ENCODE peak calls at places on chromosomes 4 and X, in ten cellular contexts. E is natural killer cell; S is mesenchymal stem cell; F is stimulated activated CD8-positive, alpha-beta memory T cell treated with anti-CD3 and anti-CD28 coated beads, Interleukin-4, amount 100 ng/mL, for 1 hour; V is T-helper 9 cell; R is mucosa of descending colon; M is activated CD4-positive, alpha-beta T cell treated with anti-CD3 and anti-CD28 coated beads, Interleukin-2, amount 10 ng/mL, durations not matched to agents 7 days and 5 days; N is HTR-8/SVneo; H is activated naive CD8-positive, alpha-beta T cell treated with anti-CD3 and anti-CD28 coated beads, Interleukin-2, amount 50 U/mL, for 16 hours; G is activated CD8-positive, alpha-beta memory T cell treated with anti-CD3 and anti-CD28 coated beads for 24 hours. J is an unnamed sample.

GRCh38 chr4:79584902-79585301 is 176.9 kb upstream of the GK2 start:
- DNase-seq in E (no peak), S (no peak), F (no peak), V (no peak), R (no peak), M (no peak), N (no peak), H (no peak), G (no peak), J (no peak)

GRCh38 chr4:13523105-13523477 is 21.2 kb downstream of the NKX3-2 start:
- DNase-seq in E (no peak), S (no peak), F (no peak), V (no peak), R (no peak), M (no peak), N (no peak), H (no peak), G (no peak), J (no peak)

GRCh38 chr4:114582625-114583024 is 16.0 kb upstream of the UGT8 start:
- DNase-seq in E (no peak), S (no peak), F (no peak), V (no peak), R (no peak), M (no peak), N (no peak), H (no peak), G (no peak), J (no peak)

GRCh38 chr4:8308856-8309771 is 39.6 kb downstream of the HTRA3 start:
- DNase-seq in E (no peak), S (peak; percentile 22), F (no peak), V (no peak), R (peak; percentile 45), M (no peak), N (no peak), H (no peak), G (no peak), J (no peak)

GRCh38 chrX:108029928-108030711 is 14.7 kb upstream of the VSIG1 start:
- DNase-seq in E (no peak), S (no peak), F (no peak), V (no peak), R (no peak), M (no peak), N (no peak), H (no peak), G (no peak), J (no peak)

GRCh38 chrX:3518870-3519269 is 172.4 kb upstream of the MXRA5 start:
- DNase-seq in E (no peak), S (peak; percentile 87), F (no peak), V (no peak), R (peak; percentile 14), M (no peak), N (peak; percentile 64), H (no peak), G (no peak), J (no peak)

GRCh38 chr4:77488882-77489281 is 116.7 kb upstream of the CXCL13 start:
- DNase-seq in E (no peak), S (no peak), F (no peak), V (no peak), R (no peak), M (no peak), N (no peak), H (no peak), G (no peak), J (no peak)

GRCh38 chrX:111098874-111099273 is 2.9 kb downstream of the PAK3 start:
- DNase-seq in E (peak; percentile 16), S (no peak), F (peak; percentile 16), V (peak; percentile 70), R (peak; percentile 57), M (peak; percentile 61), N (no peak), H (no peak), G (peak; percentile 83), J (peak; percentile 33)

GRCh38 chr4:25030283-25031076 is at the start of gene LGI2:
- DNase-seq in E (no peak), S (no peak), F (no peak), V (no peak), R (peak; percentile 36), M (no peak), N (peak; percentile 45), H (no peak), G (no peak), J (no peak)

GRCh38 chr4:176708771-176709311 is 83.9 kb downstream of the VEGFC start:
- DNase-seq in E (no peak), S (no peak), F (no peak), V (no peak), R (no peak), M (no peak), N (no peak), H (no peak), G (no peak), J (no peak)

GRCh38 chr4:169359961-169360360 is 89.2 kb upstream of the SH3RF1 start:
- DNase-seq in E (no peak), S (no peak), F (no peak), V (no peak), R (no peak), M (no peak), N (no peak), H (no peak), G (no peak), J (no peak)

GRCh38 chrX:68699960-68700746 is 52.7 kb downstream of the STARD8 start:
- DNase-seq in E (no peak), S (no peak), F (no peak), V (no peak), R (no peak), M (no peak), N (no peak), H (no peak), G (no peak), J (peak; percentile 74)

GRCh38 chr4:9979101-9979815 is 42.0 kb downstream of the SLC2A9 start:
- DNase-seq in E (no peak), S (no peak), F (no peak), V (no peak), R (no peak), M (no peak), N (no peak), H (no peak), G (no peak), J (no peak)

GRCh38 chrX:110741213-110741796 is 54.3 kb downstream of the CHRDL1 start:
- DNase-seq in E (no peak), S (peak; percentile 86), F (no peak), V (no peak), R (no peak), M (no peak), N (no peak), H (no peak), G (no peak), J (no peak)

GRCh38 chr4:24219171-24219570 is 329.3 kb upstream of the PPARGC1A start:
- DNase-seq in E (no peak), S (no peak), F (no peak), V (no peak), R (peak; percentile 26), M (no peak), N (no peak), H (no peak), G (no peak), J (no peak)

GRCh38 chr4:112296949-112297483 is at the start of gene ALPK1:
- DNase-seq in E (no peak), S (peak; percentile 92), F (no peak), V (no peak), R (no peak), M (no peak), N (peak; percentile 83), H (no peak), G (no peak), J (peak; percentile 60)

GRCh38 chr4:182240161-182241130 is 2.8 kb upstream of the TENM3 start:
- DNase-seq in E (no peak), S (peak; percentile 70), F (no peak), V (no peak), R (no peak), M (no peak), N (peak; percentile 62), H (no peak), G (no peak), J (no peak)

GRCh38 chr4:137378393-137379290 is 153.7 kb downstream of the PCDH18 start:
- DNase-seq in E (no peak), S (no peak), F (no peak), V (no peak), R (no peak), M (no peak), N (no peak), H (no peak), G (no peak), J (no peak)

GRCh38 chrX:150499240-150499639 is 69.2 kb upstream of the MTM1 start:
- DNase-seq in E (no peak), S (no peak), F (no peak), V (no peak), R (no peak), M (no peak), N (no peak), H (no peak), G (no peak), J (no peak)

GRCh38 chrX:102044496-102044895 is 81.0 kb upstream of the TCEAL2 start:
- DNase-seq in E (no peak), S (no peak), F (no peak), V (no peak), R (no peak), M (no peak), N (no peak), H (no peak), G (no peak), J (no peak)

GRCh38 chr4:98468744-98469143 is 189.7 kb downstream of the TSPAN5 start:
- DNase-seq in E (no peak), S (no peak), F (no peak), V (no peak), R (no peak), M (no peak), N (no peak), H (no peak), G (no peak), J (no peak)

GRCh38 chr4:149280886-149281285 is 534.8 kb downstream of the IQCM start:
- DNase-seq in E (no peak), S (no peak), F (no peak), V (no peak), R (no peak), M (no peak), N (no peak), H (no peak), G (no peak), J (no peak)

GRCh38 chr4:55031158-55031557 is 94.2 kb downstream of the KDR start:
- DNase-seq in E (no peak), S (no peak), F (no peak), V (no peak), R (no peak), M (no peak), N (no peak), H (no peak), G (no peak), J (no peak)

GRCh38 chrX:47497274-47497673 is 14.3 kb upstream of the ZNF41 start:
- DNase-seq in E (no peak), S (peak; percentile 34), F (no peak), V (no peak), R (no peak), M (no peak), N (peak; percentile 18), H (no peak), G (no peak), J (peak; percentile 30)

GRCh38 chrX:21985332-21985777 is 44.8 kb downstream of the SMS start:
- DNase-seq in E (peak; percentile 48), S (peak; percentile 77), F (peak; percentile 15), V (peak; percentile 47), R (peak; percentile 49), M (peak; percentile 66), N (peak; percentile 84), H (peak; percentile 23), G (peak; percentile 88), J (peak; percentile 73)

GRCh38 chr4:153464068-153464467 is 2.1 kb upstream of the TMEM131L start:
- DNase-seq in E (no peak), S (peak; percentile 22), F (no peak), V (no peak), R (no peak), M (no peak), N (no peak), H (no peak), G (no peak), J (peak; percentile 95)

GRCh38 chr4:139564502-139564901 is 8.5 kb upstream of the SETD7 start:
- DNase-seq in E (no peak), S (no peak), F (no peak), V (no peak), R (no peak), M (no peak), N (no peak), H (no peak), G (no peak), J (no peak)

GRCh38 chrX:47483310-47484268 is 567 bp upstream of the ZNF41 start:
- DNase-seq in E (peak; percentile 15), S (peak; percentile 53), F (no peak), V (no peak), R (peak; percentile 49), M (no peak), N (no peak), H (no peak), G (no peak), J (peak; percentile 33)

J was measured in erythroblast.